ENCODE peak calls at places on chromosomes 4 and X, in five cellular contexts. O, T, K, E and B are unnamed samples.
A peak's percentile ranks its signal among the peaks of the same experiment; 100 is the strongest.

GRCh38 chrX:68874076-68874475 is 45.3 kb downstream of the EFNB1 start:
- DNase-seq in O (no peak), T (no peak), K (no peak), E (no peak), B (no peak)

GRCh38 chrX:133544105-133544504 is 128.8 kb upstream of the GPC4 start:
- DNase-seq in O (no peak), E (peak; percentile 67), K (no peak), T (no peak), B (no peak)

GRCh38 chrX:40201486-40201885 is 103.7 kb upstream of the BCOR start:
- DNase-seq in E (no peak), T (peak; percentile 23), K (no peak), O (no peak), B (peak; percentile 33)

GRCh38 chr4:128471576-128471975 is 184.0 kb upstream of the PGRMC2 start:
- DNase-seq in T (no peak), O (no peak), E (no peak), K (no peak), B (no peak)

GRCh38 chr4:7486101-7486500 is 51.4 kb upstream of the PSAPL1 start:
- DNase-seq in E (no peak), T (no peak), K (no peak), O (no peak), B (no peak)

GRCh38 chr4:55162396-55162795 is 37.0 kb upstream of the KDR start:
- DNase-seq in K (no peak), O (no peak), T (no peak), E (no peak), B (no peak)

GRCh38 chrX:136028383-136028984 is 43.2 kb downstream of the SLC9A6 start:
- DNase-seq in T (no peak), K (peak; percentile 8), E (peak; percentile 21), O (no peak), B (no peak)

GRCh38 chrX:109472939-109473713 is 8.8 kb downstream of the GUCY2F start:
- DNase-seq in E (peak; percentile 27), O (no peak), K (peak; percentile 28), T (no peak), B (no peak)

GRCh38 chrX:16876696-16877095 is 6.5 kb upstream of the RBBP7 start:
- DNase-seq in E (no peak), O (no peak), K (no peak), T (no peak), B (no peak)

GRCh38 chr4:101086801-101087586 is 260.3 kb downstream of the PPP3CA start:
- DNase-seq in K (no peak), O (no peak), T (no peak), E (no peak), B (no peak)

GRCh38 chr4:6324999-6325790 is 55.5 kb downstream of the WFS1 start:
- DNase-seq in O (peak; percentile 62), T (no peak), E (no peak), K (no peak), B (no peak)

GRCh38 chrX:119417842-119418241 is 18.7 kb downstream of the SLC25A43 start:
- DNase-seq in E (no peak), T (no peak), K (no peak), O (no peak), B (no peak)

DNA sequence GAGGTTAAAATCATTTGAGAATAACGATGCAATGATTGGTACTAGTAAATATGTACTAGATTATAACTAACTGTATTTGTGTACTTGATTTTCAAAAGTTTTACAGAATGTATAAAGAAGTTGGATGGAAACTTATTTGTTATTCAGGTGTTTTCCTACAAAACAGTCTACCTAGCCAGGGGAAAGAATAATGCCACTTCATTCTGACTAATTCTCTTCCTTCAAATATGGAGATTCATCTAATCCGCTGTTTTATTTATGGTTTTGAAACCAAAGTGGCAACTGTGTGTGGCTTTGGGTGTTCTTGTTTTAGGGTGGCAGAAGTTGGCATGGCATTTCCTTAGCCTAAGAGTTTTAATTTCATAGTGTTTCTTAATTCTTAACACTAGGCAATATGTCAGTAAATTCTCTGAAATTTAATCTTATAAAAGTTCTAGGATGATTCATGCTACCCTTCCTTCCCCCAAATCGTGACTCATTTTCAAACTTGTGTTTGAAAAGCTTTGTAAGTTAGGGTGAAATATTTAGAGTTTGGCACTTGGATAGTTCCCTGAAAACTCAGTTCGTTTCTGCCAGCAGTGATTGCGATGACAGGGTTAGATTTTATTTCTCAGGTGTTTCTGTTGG is 62.6 kb downstream of the DCLK2 start:
- DNase-seq in E (no peak), O (no peak), K (no peak), T (no peak), B (no peak)
- TF ChIP-seq POLR2AphosphoS5 in E (no peak), O (no peak), K (no peak), T (no peak), B (no peak)

DNA sequence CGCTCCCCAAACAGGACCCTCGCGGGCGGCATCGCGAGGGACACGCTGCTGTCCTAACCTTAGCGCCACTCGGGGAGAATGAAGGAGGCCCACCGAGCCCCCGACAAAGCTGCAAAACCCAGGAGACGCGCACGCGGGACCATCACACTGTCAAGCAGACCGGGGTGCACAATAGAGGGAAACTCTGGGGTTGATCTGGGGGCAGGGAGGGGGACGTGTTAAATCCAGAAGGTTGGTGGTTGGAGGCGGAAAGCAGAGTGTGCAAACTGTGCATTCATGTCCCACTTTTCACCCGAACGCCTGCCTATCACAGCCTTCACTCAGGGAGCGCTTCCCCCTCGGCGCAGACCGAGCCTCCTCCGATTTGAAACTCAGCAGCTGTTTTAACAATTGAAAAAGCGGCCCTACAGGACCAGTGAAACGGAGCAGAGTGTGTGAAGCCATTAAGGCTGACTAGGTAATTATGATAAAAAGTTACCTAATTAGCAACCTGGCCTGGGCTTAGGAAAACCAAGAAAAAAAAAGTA is 564 bp upstream of the NDNF start:
- DNase-seq in T (no peak), K (no peak), O (peak; percentile 23), E (no peak), B (no peak)
- TF ChIP-seq POLR2AphosphoS5 in T (no peak), K (no peak), O (no peak), E (no peak), B (no peak)

GRCh38 chr4:77818077-77818666 is 996 bp downstream of the CNOT6L start:
- DNase-seq in E (peak; percentile 60), O (peak; percentile 82), K (peak; percentile 88), T (no peak), B (peak; percentile 11)
- TF ChIP-seq POLR2AphosphoS5 in E (no peak), O (no peak), K (no peak), T (no peak), B (no peak)

GRCh38 chr4:158673633-158674032 is 1.5 kb downstream of the ETFDH start:
- DNase-seq in K (no peak), T (no peak), O (no peak), E (no peak), B (no peak)

GRCh38 chr4:158671915-158672806 is at the start of gene ETFDH:
- DNase-seq in T (peak; percentile 81), O (peak; percentile 99), E (peak; percentile 99), K (peak; percentile 100), B (peak; percentile 82)

GRCh38 chr4:158670975-158671664 is 567 bp downstream of the C4orf46 start:
- DNase-seq in K (peak; percentile 68), T (peak; percentile 27), E (peak; percentile 33), O (peak; percentile 68), B (peak; percentile 20)

GRCh38 chr4:158669310-158669709 is 2.4 kb downstream of the C4orf46 start:
- DNase-seq in E (no peak), T (no peak), O (no peak), K (no peak), B (no peak)

GRCh38 chr4:158671665-158671914 is at the start of gene C4orf46:
- DNase-seq in E (no peak), T (no peak), K (no peak), O (no peak), B (no peak)
- TF ChIP-seq POLR2AphosphoS5 in E (no peak), T (no peak), K (no peak), O (no peak), B (no peak)

GRCh38 chr4:102687373-102687981 is 73.3 kb downstream of the MANBA start:
- DNase-seq in T (no peak), K (no peak), O (no peak), E (peak; percentile 38), B (no peak)

GRCh38 chr4:102687982-102688433 is 72.8 kb downstream of the MANBA start:
- DNase-seq in E (no peak), O (no peak), T (no peak), K (no peak), B (no peak)

GRCh38 chr4:102684605-102685052 is 76.1 kb downstream of the MANBA start:
- DNase-seq in T (no peak), E (peak; percentile 16), O (no peak), K (no peak), B (no peak)

GRCh38 chr4:102685768-102686167 is 75.0 kb downstream of the MANBA start:
- DNase-seq in T (no peak), O (no peak), K (no peak), E (no peak), B (no peak)

GRCh38 chr4:102683846-102684581 is 76.8 kb downstream of the MANBA start:
- DNase-seq in O (no peak), E (no peak), T (no peak), K (no peak), B (no peak)
- TF ChIP-seq POLR2AphosphoS5 in O (no peak), E (no peak), T (no peak), K (no peak), B (no peak)